ENCODE peak calls at places on chromosomes 13 and 19, in six cellular contexts. I is EH, M is EL, L is cerebellar nuclear complex, Q is NCI-H2227 treated with DMSO at 0.1 percent for 48 hours, N is AG08396. U is an unnamed sample.

GRCh38 chr19:18153555-18154134 is 682 bp downstream of the PIK3R2 start:
- DNase-seq in I (peak), L (no peak), N (peak), Q (no peak), M (peak), U (peak)

GRCh38 chr19:33008738-33009137 is 36.7 kb downstream of the FAAP24 start:
- DNase-seq in Q (no peak), M (no peak), I (no peak), N (no peak), L (no peak), U (no peak)

GRCh38 chr19:45153339-45154063 is 7.3 kb downstream of the NKPD1 start:
- DNase-seq in L (no peak), N (peak), M (peak), Q (no peak), I (peak), U (no peak)

GRCh38 chr19:7556696-7557315 is 21.3 kb downstream of the PNPLA6 start:
- DNase-seq in L (no peak), I (no peak), N (no peak), Q (no peak), M (no peak), U (no peak)

GRCh38 chr19:33481863-33482262 is 39.7 kb downstream of the PEPD start:
- DNase-seq in N (no peak), I (no peak), M (no peak), L (no peak), Q (no peak), U (no peak)

GRCh38 chr13:113182046-113182445 is 23.6 kb downstream of the PROZ start:
- DNase-seq in Q (no peak), M (peak), I (peak), L (no peak), N (no peak), U (no peak)

GRCh38 chr13:98819382-98819781 is 66.9 kb upstream of the SLC15A1 start:
- DNase-seq in Q (no peak), N (no peak), M (no peak), L (no peak), I (no peak), U (no peak)

GRCh38 chr19:42683917-42684513 is 56.3 kb downstream of the PSG3 start:
- DNase-seq in Q (no peak), L (no peak), I (peak), M (peak), N (peak), U (peak)

GRCh38 chr19:7522923-7523667 is 671 bp downstream of the MCOLN1 start:
- DNase-seq in L (no peak), M (peak), I (peak), N (peak), Q (no peak), U (no peak)

GRCh38 chr19:10230155-10230903 is 802 bp downstream of the S1PR2 start:
- DNase-seq in L (no peak), I (peak), M (peak), Q (peak), N (peak), U (peak)

GRCh38 chr19:20840371-20840770 is 64.3 kb downstream of the ZNF66 start:
- DNase-seq in L (no peak), Q (no peak), M (no peak), I (no peak), N (no peak), U (no peak)

GRCh38 chr13:25771641-25772478 is 280.0 kb downstream of the SHISA2 start:
- DNase-seq in M (peak), Q (no peak), N (no peak), I (no peak), L (no peak), U (no peak)

GRCh38 chr13:23921451-23921888 is 24.2 kb upstream of the C1QTNF9B start:
- DNase-seq in N (peak), M (peak), I (peak), Q (peak), L (no peak), U (no peak)

GRCh38 chr13:91185294-91185863 is 162.1 kb upstream of the MIR17HG start:
- DNase-seq in I (peak), M (no peak), L (no peak), N (no peak), Q (peak), U (no peak)

GRCh38 chr19:10112037-10112751 is 701 bp downstream of the P2RY11 start:
- DNase-seq in L (no peak), I (peak), M (peak), Q (no peak), N (no peak), U (no peak)

GRCh38 chr19:4019578-4019977 is 12.0 kb downstream of the PIAS4 start:
- DNase-seq in L (no peak), N (no peak), Q (no peak), I (no peak), M (no peak), U (no peak)

GRCh38 chr13:74320282-74320681 is 186.1 kb upstream of the KLF12 start:
- DNase-seq in N (no peak), M (no peak), L (no peak), I (no peak), Q (no peak), U (no peak)

GRCh38 chr19:9159891-9160290 is 18.9 kb upstream of the OR7D2 start:
- DNase-seq in I (no peak), M (no peak), L (no peak), Q (no peak), N (no peak), U (no peak)

U was measured in DND-41.